ENCODE peak calls at places on chromosome 19, in five cellular contexts. N, T, H, G and X are unnamed samples.

GRCh38 chr19:5907216-5907615 is 2.5 kb downstream of the VMAC start:
- DNase-seq in T (no peak), N (no peak), G (no peak), H (no peak), X (no peak)

GRCh38 chr19:53989600-53990533 is 1.6 kb upstream of the CACNG6 start:
- DNase-seq in T (no peak), H (peak), N (peak), G (no peak), X (no peak)

GRCh38 chr19:54201980-54202379 is 1.3 kb downstream of the RPS9 start:
- DNase-seq in H (no peak), N (no peak), G (no peak), T (no peak), X (no peak)

GRCh38 chr19:40605201-40605971 is 4.2 kb downstream of the LTBP4 start:
- DNase-seq in G (peak), N (no peak), T (peak), H (peak), X (peak)

GRCh38 chr19:49473868-49474544 is at the start of gene FLT3LG:
- DNase-seq in N (no peak), T (peak), G (no peak), H (peak), X (peak)

GRCh38 chr19:36215276-36216171 is 618 bp downstream of the ZNF146 start:
- DNase-seq in N (no peak), H (peak), G (no peak), T (no peak), X (no peak)

GRCh38 chr19:30318261-30318660 is 53.9 kb upstream of the ZNF536 start:
- DNase-seq in T (no peak), H (no peak), G (no peak), N (no peak), X (no peak)

GRCh38 chr19:7679771-7680605 is 645 bp upstream of the TRAPPC5 start:
- DNase-seq in G (no peak), H (no peak), T (no peak), N (no peak), X (no peak)

GRCh38 chr19:51333836-51334460 is 8.0 kb downstream of the VSIG10L start:
- DNase-seq in T (no peak), H (peak), G (peak), N (no peak), X (no peak)

GRCh38 chr19:23314505-23315241 is 64.5 kb upstream of the ZNF724 start:
- DNase-seq in H (no peak), G (no peak), N (no peak), T (peak), X (peak)

GRCh38 chr19:48835734-48836088 is 580 bp downstream of the HSD17B14 start:
- DNase-seq in G (peak), N (peak), H (peak), T (peak), X (peak)

GRCh38 chr19:33486936-33487793 is 34.4 kb downstream of the PEPD start:
- DNase-seq in G (no peak), T (no peak), H (no peak), N (no peak), X (no peak)

GRCh38 chr19:38657633-38658222 is 10.3 kb downstream of the ACTN4 start:
- DNase-seq in T (no peak), N (peak), H (peak), G (peak), X (no peak)

GRCh38 chr19:40803857-40804782 is 5.1 kb downstream of the EGLN2 start:
- DNase-seq in G (no peak), N (no peak), T (peak), H (no peak), X (no peak)

GRCh38 chr19:3668331-3669133 is 31.7 kb downstream of the PIP5K1C start:
- DNase-seq in N (no peak), G (no peak), T (peak), H (no peak), X (no peak)

GRCh38 chr19:2613507-2614295 is 88.8 kb downstream of the GNG7 start:
- DNase-seq in H (peak), T (no peak), N (no peak), G (no peak), X (no peak)

GRCh38 chr19:28960986-28961705 is 251.8 kb downstream of the UQCRFS1 start:
- DNase-seq in T (no peak), G (no peak), H (no peak), N (no peak), X (no peak)

GRCh38 chr19:5903502-5904301 is at the start of gene NDUFA11:
- DNase-seq in N (no peak), H (peak), G (peak), T (peak), X (peak)

GRCh38 chr19:5339950-5340636 is 519 bp downstream of the PTPRS start:
- DNase-seq in T (no peak), H (no peak), G (no peak), N (no peak), X (no peak)

GRCh38 chr19:38849746-38850230 is at the start of gene HNRNPL:
- DNase-seq in G (no peak), T (no peak), N (no peak), H (no peak), X (no peak)

GRCh38 chr19:32675720-32676185 is at the start of gene RGS9BP:
- DNase-seq in G (no peak), H (peak), N (no peak), T (peak), X (peak)

GRCh38 chr19:29040951-29041350 is 172.0 kb downstream of the UQCRFS1 start:
- DNase-seq in G (no peak), H (no peak), N (no peak), T (no peak), X (no peak)

GRCh38 chr19:21580101-21580500 is 74.7 kb downstream of the ZNF429 start:
- DNase-seq in H (no peak), N (no peak), T (no peak), G (no peak), X (no peak)

GRCh38 chr19:5667751-5668271 is 12.5 kb downstream of the MICOS13 start:
- DNase-seq in H (no peak), T (no peak), N (no peak), G (no peak), X (no peak)

GRCh38 chr19:55092423-55093318 is 17.0 kb downstream of the EPS8L1 start:
- DNase-seq in H (no peak), T (no peak), N (no peak), G (no peak), X (no peak)

GRCh38 chr19:49327878-49328544 is 3.0 kb upstream of the SLC6A16 start:
- DNase-seq in T (peak), H (peak), G (peak), N (no peak), X (peak)

GRCh38 chr19:34041922-34042521 is 130.3 kb upstream of the LSM14A start:
- DNase-seq in G (peak), N (peak), H (peak), T (peak), X (peak)

GRCh38 chr19:33192010-33192409 is 2.1 kb upstream of the LRP3 start:
- DNase-seq in T (no peak), H (no peak), G (no peak), N (no peak), X (no peak)

GRCh38 chr19:5073153-5073844 is 104.4 kb downstream of the KDM4B start:
- DNase-seq in T (no peak), G (no peak), N (no peak), H (no peak), X (no peak)

GRCh38 chr19:29378543-29379105 is 147.2 kb upstream of the VSTM2B start:
- DNase-seq in H (no peak), G (no peak), N (no peak), T (no peak), X (no peak)

GRCh38 chr19:38036707-38037106 is 129.7 kb downstream of the SIPA1L3 start:
- DNase-seq in H (no peak), G (no peak), T (no peak), N (no peak), X (no peak)

DNA sequence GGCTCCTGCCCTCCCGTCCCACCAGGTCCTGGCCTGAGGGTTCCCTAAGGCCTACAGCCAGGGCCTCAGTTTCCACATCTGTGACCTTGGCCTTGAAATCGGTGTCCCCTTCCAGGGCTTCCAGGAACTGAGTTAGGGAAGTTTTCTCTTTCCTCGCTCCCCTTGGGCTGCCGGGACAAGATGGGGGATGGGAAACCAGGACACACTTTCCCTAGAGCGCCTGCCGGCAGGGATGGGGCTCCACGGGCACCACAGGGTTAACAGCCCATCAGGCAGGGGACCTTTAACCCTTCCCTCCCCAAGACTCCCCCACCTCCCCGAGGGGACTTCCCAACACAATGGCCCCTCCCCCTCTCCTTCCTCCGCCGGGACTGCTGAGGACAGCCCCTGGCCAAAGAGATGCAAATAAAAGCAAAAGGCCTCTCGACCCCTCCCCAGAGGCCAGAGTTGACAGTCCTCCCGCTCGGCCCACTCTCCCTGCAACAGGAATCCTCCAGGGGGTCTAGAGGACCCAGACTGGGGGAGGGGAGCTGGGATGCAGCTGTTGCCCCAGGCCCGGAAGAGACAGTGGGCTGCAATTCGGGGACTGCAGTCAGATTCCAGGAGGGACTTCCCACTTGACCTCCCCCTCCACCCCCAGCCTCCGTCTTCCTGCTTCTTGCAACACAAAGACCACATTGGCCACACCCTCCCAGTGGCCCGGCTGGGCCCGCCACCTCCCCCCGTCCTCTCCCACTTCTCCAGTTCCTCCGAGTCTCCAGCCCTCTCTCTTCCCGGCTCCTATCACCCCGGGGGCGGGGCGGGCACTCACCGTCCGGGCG is 3.4 kb downstream of the BBC3 start:
- DNase-seq in N (no peak), G (peak), H (peak), T (peak), X (peak)
- TF ChIP-seq REST in N (no peak), G (no peak), H (no peak), T (peak), X (no peak)

DNA sequence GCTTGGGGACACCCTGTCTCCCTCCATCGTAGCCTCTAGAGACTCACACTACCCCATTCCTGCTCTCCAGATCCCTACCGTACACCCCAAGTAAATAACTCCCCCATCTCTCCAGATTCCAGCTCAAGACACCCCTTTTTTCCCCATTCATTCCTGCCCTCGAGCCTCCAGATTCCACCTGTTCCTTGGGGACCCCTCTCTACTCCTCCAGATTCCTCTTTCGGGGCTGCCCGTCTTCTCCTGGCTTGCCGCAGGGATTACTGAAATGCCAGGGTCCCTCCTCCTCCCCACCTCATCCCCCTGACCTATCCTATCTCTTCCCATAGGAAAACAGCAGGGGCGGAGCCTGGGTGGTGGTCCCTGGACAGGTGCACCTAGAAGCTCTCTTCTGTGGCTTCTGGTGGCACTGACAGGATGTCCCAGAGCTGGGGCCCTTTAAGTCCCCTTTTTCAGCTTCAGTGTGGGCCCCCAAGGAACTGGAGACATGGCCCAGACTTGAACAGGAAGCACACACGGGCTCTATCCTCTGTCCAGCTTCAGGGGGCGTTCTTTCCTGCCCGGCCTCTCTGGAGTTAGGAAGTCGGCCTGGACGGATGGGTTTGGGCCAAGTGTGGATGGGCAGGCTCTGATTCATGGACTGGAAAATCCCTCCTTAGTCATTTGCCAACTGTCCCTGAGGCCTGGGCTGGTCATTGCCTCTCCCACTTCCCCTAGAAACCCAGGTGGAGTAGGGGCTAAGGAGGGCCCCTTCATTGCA is 1.2 kb downstream of the ZSWIM4 start:
- DNase-seq in G (peak), H (peak), T (peak), N (no peak), X (no peak)
- H3K27ac ChIP-seq in G (peak), H (peak), T (no peak), N (peak), X (no peak)

GRCh38 chr19:43812689-43813088 is 10.4 kb upstream of the LYPD5 start:
- DNase-seq in T (no peak), G (no peak), N (no peak), H (no peak), X (no peak)
- TF ChIP-seq REST in T (no peak), G (no peak), N (no peak), H (no peak), X (no peak)

GRCh38 chr19:15779756-15780476 is 7.5 kb upstream of the OR10H5 start:
- DNase-seq in H (peak), T (peak), G (no peak), N (no peak), X (no peak)
- H3K27ac ChIP-seq in H (no peak), T (no peak), G (no peak), N (no peak), X (no peak)

GRCh38 chr19:1221904-1222255 is 15.9 kb downstream of the CBARP start:
- DNase-seq in G (no peak), N (no peak), H (no peak), T (no peak), X (no peak)

GRCh38 chr19:1224047-1224825 is 13.6 kb downstream of the CBARP start:
- DNase-seq in T (no peak), G (no peak), H (no peak), N (no peak), X (no peak)

GRCh38 chr19:1224847-1225246 is 13.0 kb downstream of the CBARP start:
- DNase-seq in T (no peak), H (no peak), N (no peak), G (no peak), X (no peak)

GRCh38 chr19:1222394-1222793 is 15.4 kb downstream of the CBARP start:
- DNase-seq in N (no peak), T (no peak), H (no peak), G (no peak), X (no peak)

DNA sequence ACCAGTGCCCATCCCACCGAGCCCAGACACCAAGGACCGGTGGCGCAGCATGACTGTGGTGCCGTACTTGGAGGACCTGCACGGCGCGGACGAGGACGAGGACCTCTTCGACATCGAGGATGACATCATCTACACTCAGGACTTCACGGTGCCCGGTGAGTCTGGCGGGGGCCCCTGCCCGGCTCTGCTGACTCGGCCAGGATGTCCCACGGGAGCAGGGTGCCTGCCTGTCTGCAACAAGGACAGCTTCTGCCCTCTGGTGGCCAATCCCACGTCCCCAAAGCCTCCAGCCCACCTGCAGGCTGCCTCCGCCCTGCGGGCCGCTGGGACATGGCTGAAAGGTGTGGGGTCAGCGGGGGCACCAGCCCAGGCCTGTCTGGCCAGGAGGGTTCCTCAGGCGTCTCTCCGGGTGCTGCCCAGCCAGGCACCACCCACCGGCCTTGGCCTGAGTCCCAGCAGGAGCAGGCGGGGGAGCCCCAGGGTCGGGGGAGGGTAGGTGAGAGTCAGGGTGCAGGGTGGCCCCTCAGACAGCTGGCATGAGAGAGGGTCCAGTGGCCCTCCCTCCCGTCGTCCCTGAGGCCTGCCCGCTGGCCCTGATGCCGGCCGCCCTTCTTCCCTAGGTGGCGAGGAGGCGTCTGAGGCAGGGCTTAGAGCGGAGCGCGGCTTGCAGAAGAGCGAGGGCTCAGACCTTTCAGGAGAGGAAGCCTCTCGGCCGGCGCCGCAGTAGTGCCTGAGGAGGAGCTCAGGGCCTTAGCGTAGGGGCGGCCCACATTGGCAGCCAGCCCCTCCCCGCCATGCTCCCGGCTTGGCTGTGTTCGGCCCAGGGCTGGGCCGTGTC is 14.6 kb downstream of the CBARP start:
- DNase-seq in G (no peak), H (peak), N (no peak), T (no peak), X (no peak)
- TF ChIP-seq REST in G (no peak), H (no peak), N (no peak), T (no peak), X (no peak)

DNA sequence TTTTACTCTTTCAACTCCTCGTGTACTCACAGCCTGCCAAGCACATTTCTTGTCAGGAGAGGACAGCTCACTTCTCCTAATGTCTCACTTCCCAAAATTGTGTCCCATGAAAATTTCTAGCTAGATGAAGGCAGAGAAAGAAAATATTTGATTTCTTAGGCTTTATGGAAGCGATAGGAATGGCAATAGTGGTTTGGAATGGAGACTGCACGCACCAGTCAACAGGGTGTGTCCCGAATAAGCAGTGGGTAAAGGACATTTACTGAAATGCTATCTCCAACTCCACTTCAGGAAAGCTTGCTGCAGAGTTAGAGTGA is 321 bp upstream of the ZNF222 start:
- DNase-seq in T (no peak), G (no peak), N (no peak), H (no peak), X (no peak)
- H3K27ac ChIP-seq in T (no peak), G (no peak), N (peak), H (peak), X (peak)

DNA sequence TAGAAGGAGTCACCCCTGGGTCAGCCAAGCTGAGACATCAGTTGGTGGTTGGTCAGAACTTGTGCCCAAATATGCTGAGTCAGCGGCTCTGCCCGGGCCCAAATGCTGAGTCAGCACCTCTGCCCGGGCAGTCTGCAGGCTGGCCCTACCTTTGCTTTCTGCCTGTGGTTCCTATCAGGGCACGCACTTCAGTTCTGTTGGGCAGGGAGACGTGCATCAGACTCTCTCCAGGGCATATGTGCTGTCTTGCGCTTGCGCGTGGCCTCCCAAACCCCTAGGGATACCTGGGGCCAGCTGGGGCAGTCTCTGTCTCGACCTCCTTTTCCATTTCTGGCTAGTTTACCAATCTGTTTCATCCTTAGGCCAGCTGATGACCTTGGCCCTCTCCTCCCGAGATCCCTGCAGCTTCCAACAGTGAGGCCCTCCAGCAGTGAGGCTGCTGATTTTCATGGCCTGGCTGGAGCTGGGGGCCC is 24.4 kb upstream of the LDLR start:
- DNase-seq in T (no peak), H (peak), G (no peak), N (no peak), X (no peak)
- TF ChIP-seq REST in T (no peak), H (no peak), G (no peak), N (no peak), X (no peak)